ENCODE peak calls at places on chromosomes 12 and 14, in six cellular contexts. P is upper lobe of right lung, B is iris pigment epithelial cell, I is coronary artery, H is left cardiac atrium, K is globus pallidus. W is an unnamed sample.

GRCh38 chr14:63642229-63642611 is 549 bp upstream of the WDR89 start:
- DNase-seq in P (peak), B (peak), I (peak), H (peak), K (peak), W (peak)

GRCh38 chr12:50101663-50102062 is 2.1 kb upstream of the GPD1 start:
- DNase-seq in P (no peak), B (peak), I (no peak), H (no peak), K (peak), W (no peak)

GRCh38 chr14:77825895-77826519 is 26.1 kb downstream of the ADCK1 start:
- DNase-seq in P (peak), B (no peak), I (no peak), H (peak), K (no peak), W (no peak)

GRCh38 chr12:42690264-42690663 is 100.7 kb upstream of the PRICKLE1 start:
- DNase-seq in P (no peak), B (no peak), I (no peak), H (no peak), K (no peak), W (no peak)

GRCh38 chr12:108694812-108695278 is 36.5 kb downstream of the CORO1C start:
- DNase-seq in P (no peak), B (peak), I (no peak), H (no peak), K (no peak), W (peak)

GRCh38 chr12:32047357-32047828 is 59.3 kb upstream of the BICD1 start:
- DNase-seq in P (no peak), B (no peak), I (no peak), H (no peak), K (no peak), W (no peak)

GRCh38 chr12:75623631-75624118 is 112.3 kb upstream of the KRR1 start:
- DNase-seq in P (no peak), B (peak), I (no peak), H (no peak), K (peak), W (peak)

GRCh38 chr12:110717037-110717436 is 25.7 kb downstream of the PPP1CC start:
- DNase-seq in P (no peak), B (no peak), I (no peak), H (no peak), K (no peak), W (no peak)

GRCh38 chr14:96253140-96253539 is 2.9 kb upstream of the BDKRB1 start:
- DNase-seq in P (no peak), B (peak), I (no peak), H (no peak), K (no peak), W (peak)

GRCh38 chr12:125889742-125890141 is 824.5 kb downstream of the AACS start:
- DNase-seq in P (no peak), B (no peak), I (no peak), H (no peak), K (peak), W (no peak)